ENCODE peak calls at places on chromosome 16, in seven cellular contexts. I is fibroblast of lung, D is transverse colon, H is pancreas, A is psoas muscle, Z is HCT116, O is osteoblast. K is an unnamed sample. For H3K4me1, the result is how much of the 10 kb centered on the place peaks cover.

GRCh38 chr16:83701494-83701893 is 106.3 kb upstream of the HSBP1 start:
- DNase-seq in I (peak), D (no peak), H (no peak), A (peak), Z (no peak), O (peak), K (peak)

GRCh38 chr16:24667244-24667764 is 62.1 kb upstream of the TNRC6A start:
- DNase-seq in I (no peak), D (no peak), H (no peak), A (no peak), Z (no peak), O (no peak), K (no peak)

GRCh38 chr16:69469807-69470561 is 45.6 kb downstream of the CYB5B start:
- DNase-seq in I (no peak), D (no peak), H (no peak), A (no peak), Z (no peak), O (no peak), K (no peak)

GRCh38 chr16:47712276-47713224 is 251.4 kb downstream of the PHKB start:
- DNase-seq in I (no peak), D (no peak), H (peak), A (peak), Z (no peak), O (no peak), K (no peak)

GRCh38 chr16:69611103-69611640 is 45.4 kb downstream of the NFAT5 start:
- DNase-seq in I (no peak), D (no peak), H (no peak), A (no peak), Z (no peak), O (peak), K (no peak)

GRCh38 chr16:26532456-26532855 is 534.3 kb upstream of the C16orf82 start:
- DNase-seq in I (no peak), D (no peak), H (no peak), A (no peak), Z (no peak), O (no peak), K (no peak)

GRCh38 chr16:75550211-75550662 is 5.8 kb downstream of the TMEM231 start:
- DNase-seq in I (peak), D (peak), H (no peak), A (no peak), Z (no peak), O (no peak), K (peak)

GRCh38 chr16:84498859-84499620 is 5.4 kb downstream of the MEAK7 start:
- DNase-seq in I (no peak), D (no peak), H (no peak), A (no peak), Z (no peak), O (no peak), K (no peak)

GRCh38 chr16:56348168-56349085 is 76.9 kb downstream of the AMFR start:
- DNase-seq in I (no peak), D (no peak), H (peak), A (no peak), Z (no peak), O (peak), K (no peak)

GRCh38 chr16:85067024-85067423 is 39.4 kb downstream of the KIAA0513 start:
- DNase-seq in I (no peak), D (no peak), H (no peak), A (no peak), Z (no peak), O (no peak), K (no peak)

GRCh38 chr16:25005445-25006306 is 9.5 kb downstream of the ARHGAP17 start:
- DNase-seq in I (no peak), D (no peak), H (no peak), A (no peak), Z (no peak), O (no peak), K (no peak)

GRCh38 chr16:23113185-23113584 is 36.1 kb downstream of the USP31 start:
- DNase-seq in I (no peak), D (no peak), H (no peak), A (no peak), Z (no peak), O (no peak), K (no peak)

GRCh38 chr16:86929149-86929871 is 351.0 kb downstream of the FOXL1 start:
- DNase-seq in I (peak), D (no peak), H (no peak), A (no peak), Z (no peak), O (peak), K (peak)

GRCh38 chr16:72112906-72113615 is 19.4 kb downstream of the DHX38 start:
- DNase-seq in I (no peak), D (no peak), H (no peak), A (no peak), Z (no peak), O (peak), K (no peak)

GRCh38 chr16:12162151-12162559 is 185.6 kb downstream of the SNX29 start:
- DNase-seq in I (peak), D (no peak), H (no peak), A (no peak), Z (no peak), O (no peak), K (no peak)

GRCh38 chr16:71895679-71896385 is 501 bp downstream of the IST1 start:
- DNase-seq in I (peak), D (peak), H (peak), A (peak), Z (no peak), O (no peak), K (peak)

GRCh38 chr16:48536600-48537200 is 73.3 kb downstream of the N4BP1 start:
- DNase-seq in I (peak), D (no peak), H (no peak), A (no peak), Z (no peak), O (peak), K (no peak)

GRCh38 chr16:8924214-8924613 is 39.5 kb downstream of the USP7 start:
- DNase-seq in I (no peak), D (peak), H (no peak), A (peak), Z (no peak), O (peak), K (peak)

GRCh38 chr16:31327675-31328225 is 27.2 kb upstream of the ITGAX start:
- DNase-seq in I (no peak), D (no peak), H (no peak), A (no peak), Z (no peak), O (no peak), K (no peak)

GRCh38 chr16:27429981-27430441 is 28.0 kb downstream of the IL21R start:
- DNase-seq in I (no peak), D (no peak), H (no peak), A (no peak), Z (no peak), O (peak), K (peak)

GRCh38 chr16:80788016-80788415 is 16.4 kb downstream of the CDYL2 start:
- DNase-seq in I (no peak), D (no peak), H (no peak), A (no peak), Z (no peak), O (no peak), K (no peak)

GRCh38 chr16:7422489-7422888 is 89.8 kb downstream of the RBFOX1 start:
- DNase-seq in I (no peak), D (no peak), H (no peak), A (no peak), Z (no peak), O (no peak), K (no peak)

GRCh38 chr16:4309833-4310266 is 6.0 kb upstream of the GLIS2 start:
- DNase-seq in I (peak), D (peak), H (peak), A (peak), Z (peak), O (peak), K (peak)

GRCh38 chr16:57578521-57579360 is 36.3 kb downstream of the ADGRG5 start:
- DNase-seq in I (no peak), D (no peak), H (no peak), A (no peak), Z (no peak), O (peak), K (no peak)

GRCh38 chr16:86911311-86911999 is 333.1 kb downstream of the FOXL1 start:
- DNase-seq in I (no peak), D (no peak), H (no peak), A (no peak), Z (no peak), O (no peak), K (no peak)

GRCh38 chr16:26668026-26668425 is 398.7 kb upstream of the C16orf82 start:
- DNase-seq in I (no peak), D (no peak), H (no peak), A (no peak), Z (no peak), O (peak), K (no peak)

GRCh38 chr16:1272453-1273198 is 16.8 kb downstream of the TPSD1 start:
- DNase-seq in I (no peak), D (no peak), H (peak), A (no peak), Z (no peak), O (no peak), K (no peak)

GRCh38 chr16:84916850-84917249 is 94.5 kb downstream of the ZDHHC7 start:
- DNase-seq in I (no peak), D (no peak), H (no peak), A (no peak), Z (no peak), O (no peak), K (no peak)

GRCh38 chr16:77043076-77043475 is 147.9 kb upstream of the MON1B start:
- DNase-seq in I (peak), D (no peak), H (no peak), A (no peak), Z (peak), O (peak), K (no peak)

GRCh38 chr16:561957-562938 is 2.1 kb downstream of the PRR35 start:
- DNase-seq in I (no peak), D (no peak), H (no peak), A (no peak), Z (no peak), O (no peak), K (no peak)

GRCh38 chr16:85369741-85370528 is 243.2 kb upstream of the GSE1 start:
- DNase-seq in I (no peak), D (peak), H (peak), A (peak), Z (no peak), O (peak), K (peak)

GRCh38 chr16:57759541-57760356 is 24.2 kb downstream of the KATNB1 start:
- DNase-seq in I (no peak), D (no peak), H (peak), A (peak), Z (no peak), O (no peak), K (no peak)

GRCh38 chr16:86034421-86034919 is 135.5 kb downstream of the IRF8 start:
- DNase-seq in I (no peak), D (peak), H (no peak), A (no peak), Z (no peak), O (no peak), K (no peak)

GRCh38 chr16:79561729-79562128 is 38.8 kb downstream of the MAF start:
- DNase-seq in I (no peak), D (no peak), H (no peak), A (no peak), Z (no peak), O (no peak), K (no peak)

GRCh38 chr16:62079236-62079635 is 43.0 kb upstream of the CDH8 start:
- DNase-seq in I (no peak), D (no peak), H (no peak), A (no peak), Z (no peak), O (no peak), K (no peak)

GRCh38 chr16:62077998-62078397 is 41.8 kb upstream of the CDH8 start:
- DNase-seq in I (no peak), D (no peak), H (no peak), A (no peak), Z (no peak), O (no peak), K (no peak)
- TF ChIP-seq CTCF in I (no peak), D (no peak), H (no peak), A (no peak), Z (no peak), O (no peak), K (no peak)

GRCh38 chr16:19344980-19345379 is 59.4 kb downstream of the CLEC19A start:
- DNase-seq in I (no peak), D (no peak), H (no peak), A (no peak), Z (no peak), O (no peak), K (no peak)

GRCh38 chr16:19344224-19344801 is 58.8 kb downstream of the CLEC19A start:
- DNase-seq in I (no peak), D (no peak), H (no peak), A (no peak), Z (no peak), O (no peak), K (no peak)

GRCh38 chr16:19346335-19346922 is 60.9 kb downstream of the CLEC19A start:
- DNase-seq in I (no peak), D (no peak), H (no peak), A (no peak), Z (no peak), O (no peak), K (no peak)

GRCh38 chr16:19348125-19348524 is 62.6 kb downstream of the CLEC19A start:
- DNase-seq in I (no peak), D (no peak), H (no peak), A (no peak), Z (no peak), O (no peak), K (no peak)

DNA sequence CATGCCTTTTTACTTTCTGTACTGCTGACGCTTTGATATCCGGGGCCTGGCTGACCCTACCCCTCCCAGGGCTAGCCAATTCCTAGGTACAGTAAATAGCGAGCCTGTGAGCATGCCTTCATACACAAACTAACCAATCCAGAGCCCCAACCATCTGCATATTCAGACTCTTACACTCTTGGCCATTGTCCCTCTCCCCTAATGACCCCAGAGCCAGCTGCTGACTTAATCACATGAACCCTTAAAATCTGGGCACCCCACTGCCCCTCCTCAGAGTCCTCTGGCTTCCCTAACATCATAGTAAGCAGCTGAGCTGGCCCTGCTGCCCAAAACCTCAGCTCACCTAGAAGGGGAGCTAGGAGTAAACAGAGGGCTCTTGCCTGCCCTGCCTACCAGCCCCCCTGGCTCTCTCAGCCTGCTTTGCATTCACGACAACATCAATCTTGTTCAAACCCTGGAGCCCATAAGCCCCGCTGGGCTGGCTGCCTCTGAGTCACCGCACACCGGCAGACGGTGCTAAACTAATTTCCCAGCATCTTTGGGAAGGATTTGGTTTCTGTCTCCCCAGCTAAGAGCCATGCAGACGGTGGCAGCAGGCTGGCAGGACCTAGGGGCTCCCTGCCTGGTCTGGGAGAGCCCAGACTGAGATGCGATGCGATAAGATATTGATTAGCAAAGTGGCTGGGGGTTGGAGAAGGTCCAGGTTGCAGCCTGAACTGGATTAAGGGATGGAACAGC is 63.2 kb downstream of the CLEC19A start:
- DNase-seq in I (no peak), D (no peak), H (no peak), A (no peak), Z (no peak), O (no peak), K (no peak)
- H3K27ac ChIP-seq in I (no peak), D (no peak), H (no peak), A (no peak), Z (no peak), O (no peak), K (no peak)

GRCh38 chr16:89921131-89921698 is 1.9 kb upstream of the TUBB3 start:
- DNase-seq in I (no peak), D (no peak), H (peak), A (no peak), Z (no peak), O (peak), K (no peak)

GRCh38 chr16:89922477-89922883 is 662 bp upstream of the TUBB3 start:
- DNase-seq in I (peak), D (peak), H (peak), A (peak), Z (peak), O (peak), K (peak)

GRCh38 chr16:89920723-89921122 is 2.1 kb downstream of the MC1R start:
- DNase-seq in I (no peak), D (no peak), H (peak), A (no peak), Z (no peak), O (peak), K (no peak)

GRCh38 chr16:89922884-89923639 is at the start of gene TUBB3:
- DNase-seq in I (peak), D (peak), H (peak), A (peak), Z (peak), O (peak), K (peak)

GRCh38 chr16:89921699-89922476 is 1.3 kb upstream of the TUBB3 start:
- DNase-seq in I (peak), D (peak), H (no peak), A (peak), Z (peak), O (peak), K (peak)
- H3K4me1 ChIP-seq in I (under half), D (under half), H (under half), A (under half), Z (half or more), O (half or more), K (half or more)

GRCh38 chr16:50547340-50547865 is 793 bp upstream of the NKD1 start:
- DNase-seq in I (no peak), D (peak), H (peak), A (peak), Z (peak), O (peak), K (peak)
- TF ChIP-seq CTCF in I (no peak), D (no peak), H (no peak), A (no peak), Z (no peak), O (no peak), K (no peak)

DNA sequence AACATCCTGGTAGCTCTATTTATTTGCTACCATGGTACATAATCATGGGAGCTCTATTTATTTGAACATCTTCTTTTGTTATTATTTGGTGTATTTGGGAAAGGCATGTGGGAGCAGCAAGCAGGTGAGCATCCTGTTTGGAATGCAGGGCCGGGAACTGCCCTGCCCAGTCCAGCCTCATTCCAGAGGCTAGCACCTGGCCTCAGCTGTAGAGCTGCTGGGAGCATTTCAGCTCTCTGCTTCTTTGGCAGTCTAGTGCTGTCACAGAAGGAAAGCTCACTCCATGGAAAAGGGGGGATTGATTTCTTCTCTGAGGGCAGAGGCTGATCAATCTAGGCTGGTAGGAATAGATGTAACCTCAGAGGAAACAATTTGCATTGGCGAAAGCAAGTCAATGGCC is 112.5 kb downstream of the WWOX start:
- DNase-seq in I (no peak), D (no peak), H (no peak), A (no peak), Z (peak), O (no peak), K (no peak)
- H3K27ac ChIP-seq in I (no peak), D (no peak), H (no peak), A (no peak), Z (no peak), O (no peak), K (no peak)

GRCh38 chr16:88525663-88525990 is 44.6 kb upstream of the ZC3H18 start:
- DNase-seq in I (no peak), D (no peak), H (peak), A (no peak), Z (no peak), O (no peak), K (peak)
- H3K4me1 ChIP-seq in I (under half), D (under half), H (under half), A (half or more), Z (under half), O (under half), K (under half)

GRCh38 chr16:66928702-66929388 is 3.5 kb upstream of the RRAD start:
- DNase-seq in I (peak), D (peak), H (peak), A (peak), Z (no peak), O (peak), K (no peak)
- TF ChIP-seq CTCF in I (peak), D (peak), H (no peak), A (peak), Z (no peak), O (peak), K (peak)

GRCh38 chr16:90019543-90020259 is 445 bp upstream of the DBNDD1 start:
- DNase-seq in I (peak), D (peak), H (no peak), A (peak), Z (no peak), O (peak), K (no peak)
- H3K27ac ChIP-seq in I (no peak), D (peak), H (peak), A (peak), Z (peak), O (peak), K (no peak)

DNA sequence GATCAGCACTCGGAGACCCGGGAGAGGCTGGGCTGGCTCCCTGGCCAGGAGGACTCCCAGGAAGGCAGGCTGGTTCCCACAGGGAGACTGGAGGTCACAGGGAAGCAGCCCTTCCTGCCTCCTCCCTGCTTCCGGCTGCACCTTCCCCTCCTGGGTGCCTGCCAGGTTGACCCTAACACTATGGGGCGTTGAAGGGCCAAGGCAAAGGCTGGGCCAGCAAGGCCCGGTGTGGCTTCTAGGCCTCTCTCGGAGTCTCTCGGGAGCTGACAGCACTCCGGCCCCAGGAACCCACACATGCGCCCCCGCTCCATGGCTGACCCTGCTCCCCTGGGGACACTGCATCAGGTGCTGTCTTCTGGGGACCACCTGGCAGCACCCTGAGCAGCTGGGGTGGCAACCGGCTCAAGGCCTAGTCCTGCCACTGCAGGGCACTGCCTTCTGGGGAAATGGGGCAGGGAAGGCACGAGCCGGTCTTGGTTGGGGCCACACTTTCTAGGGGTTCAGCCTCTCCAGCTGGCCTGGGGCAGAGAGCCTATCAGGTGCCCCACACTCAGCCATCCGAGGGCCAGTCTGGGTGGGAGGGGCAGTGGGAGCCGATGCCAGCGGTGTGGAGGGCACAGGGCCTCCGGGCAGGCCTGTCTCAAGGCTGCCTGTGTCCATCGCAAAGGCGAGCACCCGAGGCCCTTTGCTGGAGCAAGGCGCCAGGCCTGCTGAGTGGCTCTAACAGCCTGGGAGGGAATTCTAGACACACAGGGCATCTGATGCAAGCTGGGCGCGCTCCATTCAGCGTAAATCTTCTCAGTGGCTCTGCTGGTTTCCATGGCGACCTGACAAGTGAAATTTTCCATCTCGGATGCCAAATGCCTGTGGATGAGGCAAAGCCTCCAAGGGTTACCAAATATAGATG is 5.6 kb upstream of the MTSS2 start:
- DNase-seq in I (peak), D (peak), H (peak), A (peak), Z (no peak), O (peak), K (peak)
- H3K4me1 ChIP-seq in I (half or more), D (half or more), H (under half), A (half or more), Z (half or more), O (under half), K (half or more)